ENCODE peak calls at places on chromosome 18, in six cellular contexts. B is upper lobe of right lung, E is A549, D is astrocyte of the spinal cord, A is cardiac fibroblast, Z is AG09319. O is an unnamed sample.

GRCh38 chr18:23136326-23137092 is 1.2 kb downstream of the CABLES1 start:
- DNase-seq in B (peak), E (no peak), D (peak), A (peak), Z (no peak), O (peak)

GRCh38 chr18:73943763-73944162 is 203.9 kb downstream of the FBXO15 start:
- DNase-seq in B (no peak), E (no peak), D (no peak), A (no peak), Z (no peak), O (no peak)

GRCh38 chr18:48887294-48887904 is 63.4 kb downstream of the SMAD7 start:
- DNase-seq in B (peak), E (no peak), D (no peak), A (no peak), Z (no peak), O (no peak)

GRCh38 chr18:32698148-32698547 is 74.7 kb downstream of the KLHL14 start:
- DNase-seq in B (no peak), E (no peak), D (no peak), A (no peak), Z (no peak), O (no peak)

GRCh38 chr18:24894880-24895279 is 434.4 kb downstream of the HRH4 start:
- DNase-seq in B (no peak), E (no peak), D (no peak), A (no peak), Z (no peak), O (no peak)

GRCh38 chr18:47791461-47791860 is 139.0 kb downstream of the SMAD2 start:
- DNase-seq in B (no peak), E (no peak), D (no peak), A (no peak), Z (no peak), O (no peak)

GRCh38 chr18:22559414-22560282 is 141.9 kb upstream of the CTAGE1 start:
- DNase-seq in B (peak), E (peak), D (peak), A (peak), Z (no peak), O (peak)

GRCh38 chr18:39057423-39058057 is 1491.9 kb upstream of the CELF4 start:
- DNase-seq in B (no peak), E (no peak), D (peak), A (peak), Z (no peak), O (no peak)

GRCh38 chr18:13179566-13180113 is 38.9 kb upstream of the LDLRAD4 start:
- DNase-seq in B (no peak), E (no peak), D (no peak), A (no peak), Z (no peak), O (no peak)

GRCh38 chr18:45522371-45522770 is 92.9 kb upstream of the SLC14A2 start:
- DNase-seq in B (no peak), E (no peak), D (peak), A (no peak), Z (no peak), O (no peak)

GRCh38 chr18:3654442-3655253 is 204.7 kb downstream of the TGIF1 start:
- DNase-seq in B (no peak), E (no peak), D (no peak), A (no peak), Z (no peak), O (no peak)

GRCh38 chr18:73136134-73136533 is 268.3 kb upstream of the NETO1 start:
- DNase-seq in B (no peak), E (peak), D (peak), A (peak), Z (no peak), O (no peak)

GRCh38 chr18:48330016-48330991 is 78.9 kb downstream of the ZBTB7C start:
- DNase-seq in B (no peak), E (peak), D (peak), A (peak), Z (peak), O (no peak)

GRCh38 chr18:65415167-65415566 is 335.6 kb upstream of the CDH7 start:
- DNase-seq in B (no peak), E (no peak), D (peak), A (no peak), Z (no peak), O (no peak)

GRCh38 chr18:6058941-6059340 is 163.6 kb upstream of the TMEM200C start:
- DNase-seq in B (no peak), E (no peak), D (peak), A (peak), Z (no peak), O (no peak)

GRCh38 chr18:57267368-57267767 is 85.0 kb upstream of the ST8SIA3 start:
- DNase-seq in B (no peak), E (no peak), D (no peak), A (no peak), Z (no peak), O (no peak)

GRCh38 chr18:5628512-5629255 is 84.9 kb upstream of the EPB41L3 start:
- DNase-seq in B (peak), E (no peak), D (peak), A (peak), Z (no peak), O (peak)

GRCh38 chr18:24983566-24983965 is 368.4 kb downstream of the ZNF521 start:
- DNase-seq in B (no peak), E (no peak), D (no peak), A (no peak), Z (no peak), O (no peak)

GRCh38 chr18:61690418-61691138 is 202.2 kb downstream of the RNF152 start:
- DNase-seq in B (no peak), E (no peak), D (no peak), A (no peak), Z (no peak), O (no peak)

GRCh38 chr18:5601188-5601624 is 57.4 kb upstream of the EPB41L3 start:
- DNase-seq in B (no peak), E (no peak), D (no peak), A (no peak), Z (no peak), O (no peak)

GRCh38 chr18:49669403-49669802 is 107.5 kb downstream of the LIPG start:
- DNase-seq in B (no peak), E (no peak), D (no peak), A (no peak), Z (no peak), O (no peak)

GRCh38 chr18:74976331-74976909 is 232.5 kb downstream of the PTGR3 start:
- DNase-seq in B (no peak), E (no peak), D (no peak), A (no peak), Z (no peak), O (no peak)

GRCh38 chr18:74980669-74981068 is 228.3 kb downstream of the PTGR3 start:
- DNase-seq in B (no peak), E (no peak), D (no peak), A (no peak), Z (no peak), O (no peak)

GRCh38 chr18:74972354-74972753 is 236.6 kb downstream of the PTGR3 start:
- DNase-seq in B (no peak), E (no peak), D (no peak), A (no peak), Z (no peak), O (no peak)

GRCh38 chr18:74981476-74981875 is 227.5 kb downstream of the PTGR3 start:
- DNase-seq in B (no peak), E (no peak), D (no peak), A (no peak), Z (no peak), O (no peak)

DNA sequence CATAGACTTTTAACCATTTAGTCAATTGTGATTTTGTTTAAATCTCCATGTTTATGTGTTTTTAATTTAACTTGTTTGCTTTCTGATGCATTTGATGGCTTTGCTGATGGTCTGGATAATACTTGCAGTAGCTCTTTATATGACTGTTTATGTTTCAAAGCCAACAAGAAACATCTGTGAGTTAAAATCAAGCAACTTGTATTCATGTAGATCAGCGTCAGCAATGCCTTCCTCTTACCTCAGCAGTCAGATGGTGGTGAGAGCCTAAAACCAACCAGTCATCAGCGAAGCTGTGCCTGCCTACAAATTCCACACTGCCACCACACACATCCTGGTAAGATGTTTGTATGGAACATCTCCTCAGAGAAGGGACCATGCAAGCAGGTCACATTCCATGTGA is 231.9 kb downstream of the PTGR3 start:
- DNase-seq in B (no peak), E (no peak), D (no peak), A (no peak), Z (no peak), O (no peak)
- TF ChIP-seq CTCF in B (no peak), E (no peak), D (no peak), A (no peak), Z (no peak), O (no peak)

DNA sequence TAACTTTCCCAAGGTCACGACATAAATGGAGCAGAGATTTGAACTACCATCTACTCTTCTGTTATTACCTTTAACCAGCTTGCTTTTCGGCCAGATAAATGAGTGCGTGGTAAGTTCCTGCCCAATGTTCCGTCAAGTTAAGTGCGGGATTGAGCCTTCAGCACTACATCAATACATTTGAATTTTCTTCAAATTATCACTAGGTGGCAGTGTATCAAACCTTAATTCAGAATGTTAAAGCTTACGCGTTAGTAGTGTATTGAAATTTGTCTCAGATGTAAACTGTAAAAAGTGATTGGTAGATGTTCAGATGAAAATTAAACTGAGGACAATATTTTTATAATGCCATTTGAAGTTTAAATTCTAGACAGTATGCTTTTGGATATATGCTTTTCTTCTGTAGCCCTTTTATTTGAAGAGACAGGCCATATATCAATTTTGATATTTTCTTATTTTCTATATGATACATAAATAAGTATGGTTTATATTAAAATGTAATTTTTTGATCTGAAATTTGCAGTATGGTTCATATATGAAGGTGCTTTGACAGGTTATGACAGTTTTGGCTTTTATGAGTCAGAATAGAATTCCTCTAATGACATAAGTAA is 681.3 kb downstream of the ADCYAP1 start:
- DNase-seq in B (no peak), E (peak), D (peak), A (peak), Z (peak), O (no peak)
- TF ChIP-seq CTCF in B (peak), E (peak), D (peak), A (peak), Z (peak), O (peak)

GRCh38 chr18:51135795-51136194 is 61.7 kb downstream of the MEX3C start:
- DNase-seq in B (no peak), E (no peak), D (no peak), A (no peak), Z (no peak), O (no peak)
- TF ChIP-seq CTCF in B (no peak), E (peak), D (peak), A (no peak), Z (peak), O (peak)

DNA sequence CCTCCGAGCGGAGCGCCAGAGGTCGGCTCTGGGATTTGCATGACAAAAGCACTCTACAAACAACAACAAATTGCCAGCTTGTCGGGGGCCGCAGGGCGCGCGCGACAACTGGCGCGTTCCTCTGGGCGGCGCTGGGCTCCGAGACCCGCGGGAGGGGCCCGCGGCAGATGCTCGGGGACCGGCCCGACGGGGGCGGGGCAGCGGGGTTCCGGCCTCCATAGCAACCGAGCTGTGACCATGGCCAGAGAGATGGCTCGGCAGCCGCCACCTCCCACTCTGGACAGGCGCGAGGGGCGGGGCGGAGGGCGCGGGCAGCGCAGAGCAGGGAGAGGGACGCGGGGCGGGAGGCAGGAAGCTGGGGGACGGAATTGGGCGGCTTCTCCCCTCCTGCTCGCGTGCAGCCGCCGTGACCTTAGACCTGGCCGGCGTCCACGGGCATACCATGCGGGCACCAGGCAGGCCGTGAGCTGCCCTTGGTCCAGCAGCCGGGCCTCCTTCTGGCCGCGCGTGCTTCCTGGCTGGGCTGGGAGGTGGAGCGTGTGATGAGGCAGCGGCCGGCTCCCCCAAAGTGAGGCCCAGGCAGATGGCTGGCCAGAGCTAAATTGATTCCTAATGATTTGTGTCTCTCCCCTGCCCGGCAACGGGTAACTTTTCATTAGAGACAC is 171.5 kb downstream of the CELF4 start:
- DNase-seq in B (peak), E (peak), D (peak), A (peak), Z (peak), O (peak)
- TF ChIP-seq CTCF in B (no peak), E (no peak), D (no peak), A (no peak), Z (no peak), O (peak)

GRCh38 chr18:79784071-79784913 is 13.4 kb upstream of the KCNG2 start:
- DNase-seq in B (peak), E (no peak), D (no peak), A (no peak), Z (no peak), O (no peak)
- TF ChIP-seq CTCF in B (no peak), E (no peak), D (no peak), A (no peak), Z (no peak), O (no peak)